ENCODE peak calls at places on chromosomes 11 and 22, in seven cellular contexts. E, S, Z, T, L, W and G are unnamed samples.

GRCh38 chr11:8362899-8363298 is 99.2 kb upstream of the LMO1 start:
- DNase-seq in T (no peak), W (no peak), Z (no peak), S (no peak), E (no peak), L (no peak), G (no peak)

GRCh38 chr11:69044111-69045013 is 4.4 kb upstream of the TPCN2 start:
- DNase-seq in T (peak; percentile 62), W (peak; percentile 83), E (peak; percentile 53), S (peak; percentile 51), Z (no peak), L (peak; percentile 92), G (no peak)

GRCh38 chr11:35688023-35688422 is 25.4 kb downstream of the TRIM44 start:
- DNase-seq in T (no peak), Z (no peak), S (no peak), L (no peak), E (peak; percentile 44), W (no peak), G (no peak)

GRCh38 chr11:20003357-20003756 is 156.9 kb downstream of the DBX1 start:
- DNase-seq in T (no peak), W (no peak), E (no peak), S (no peak), Z (no peak), L (no peak), G (no peak)

GRCh38 chr22:33477131-33478111 is 419.2 kb upstream of the SYN3 start:
- DNase-seq in L (no peak), W (no peak), T (no peak), E (no peak), S (no peak), Z (no peak), G (no peak)

GRCh38 chr22:48442663-48443062 is 1385.0 kb downstream of the BRD1 start:
- DNase-seq in Z (no peak), E (no peak), L (no peak), W (no peak), S (no peak), T (no peak), G (no peak)

GRCh38 chr22:24445481-24446290 is 18.3 kb downstream of the ADORA2A start:
- DNase-seq in L (no peak), T (peak; percentile 5), Z (no peak), W (no peak), E (no peak), S (no peak), G (peak; percentile 98)

GRCh38 chr22:44261861-44262595 is 50.7 kb downstream of the SHISAL1 start:
- DNase-seq in T (no peak), L (peak; percentile 62), E (no peak), W (no peak), S (no peak), Z (no peak), G (no peak)

DNA sequence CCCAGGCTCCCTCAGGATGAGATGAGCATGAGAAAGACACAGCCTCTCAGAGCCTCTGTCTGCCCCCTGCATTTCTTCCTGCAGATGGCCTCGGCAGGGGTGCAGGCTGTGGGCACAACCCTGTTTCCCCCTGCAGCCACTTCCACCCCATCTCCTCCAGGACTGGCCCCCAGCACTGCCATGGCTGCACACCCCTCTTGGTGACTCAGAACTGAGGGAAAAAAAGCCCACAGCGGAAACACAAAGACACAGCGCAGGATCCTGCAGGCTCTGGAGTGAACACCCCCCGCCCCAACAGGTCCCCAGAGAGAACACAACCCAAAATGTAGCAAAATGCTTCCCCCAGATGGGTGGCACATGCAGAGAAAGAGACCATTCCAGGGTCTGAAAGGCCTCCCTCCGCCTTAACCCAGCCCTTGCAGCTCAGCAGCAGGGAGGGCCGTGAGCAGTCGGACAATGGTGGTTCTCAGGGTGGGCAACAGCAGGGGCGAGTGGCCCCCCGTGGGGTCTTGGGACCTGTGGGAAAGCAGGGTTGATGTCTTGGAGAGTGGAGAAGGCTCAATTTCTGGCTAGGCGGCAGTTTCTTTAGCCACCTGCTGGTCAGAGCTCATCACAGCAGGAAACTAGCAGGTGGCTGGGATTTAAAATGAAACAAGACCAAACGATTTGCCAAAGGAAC is 8.0 kb downstream of the TUBGCP6 start:
- DNase-seq in E (no peak), L (no peak), T (no peak), S (peak; percentile 24), Z (no peak), W (no peak), G (no peak)
- TF ChIP-seq CTCF in E (peak; percentile 71), L (no peak), T (no peak), S (peak; percentile 49), Z (peak; percentile 59), W (peak; percentile 38), G (peak; percentile 40)

DNA sequence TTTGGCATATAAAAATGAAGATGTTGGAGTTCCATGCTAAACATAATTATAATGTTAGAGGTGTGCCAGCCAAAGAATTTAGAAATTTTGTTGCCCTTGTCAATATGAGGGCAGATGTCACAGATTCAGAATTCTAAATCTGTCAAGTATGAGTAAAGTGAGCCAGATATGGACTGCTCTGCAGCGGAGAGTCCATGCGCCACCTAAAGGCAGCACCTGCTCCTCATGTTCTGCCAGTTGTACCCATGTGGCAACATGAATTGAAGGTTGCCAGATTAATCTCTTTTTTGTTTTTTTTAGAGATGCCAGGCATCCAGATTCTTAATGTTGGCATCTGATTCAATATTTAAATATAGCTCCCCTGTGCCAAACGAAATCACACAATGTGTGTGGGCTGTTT is 678.6 kb upstream of the ANO5 start:
- DNase-seq in S (peak; percentile 59), T (no peak), L (no peak), E (no peak), W (no peak), Z (no peak), G (no peak)
- TF ChIP-seq CTCF in S (peak; percentile 72), T (no peak), L (no peak), E (no peak), W (no peak), Z (peak; percentile 57), G (peak; percentile 51)

DNA sequence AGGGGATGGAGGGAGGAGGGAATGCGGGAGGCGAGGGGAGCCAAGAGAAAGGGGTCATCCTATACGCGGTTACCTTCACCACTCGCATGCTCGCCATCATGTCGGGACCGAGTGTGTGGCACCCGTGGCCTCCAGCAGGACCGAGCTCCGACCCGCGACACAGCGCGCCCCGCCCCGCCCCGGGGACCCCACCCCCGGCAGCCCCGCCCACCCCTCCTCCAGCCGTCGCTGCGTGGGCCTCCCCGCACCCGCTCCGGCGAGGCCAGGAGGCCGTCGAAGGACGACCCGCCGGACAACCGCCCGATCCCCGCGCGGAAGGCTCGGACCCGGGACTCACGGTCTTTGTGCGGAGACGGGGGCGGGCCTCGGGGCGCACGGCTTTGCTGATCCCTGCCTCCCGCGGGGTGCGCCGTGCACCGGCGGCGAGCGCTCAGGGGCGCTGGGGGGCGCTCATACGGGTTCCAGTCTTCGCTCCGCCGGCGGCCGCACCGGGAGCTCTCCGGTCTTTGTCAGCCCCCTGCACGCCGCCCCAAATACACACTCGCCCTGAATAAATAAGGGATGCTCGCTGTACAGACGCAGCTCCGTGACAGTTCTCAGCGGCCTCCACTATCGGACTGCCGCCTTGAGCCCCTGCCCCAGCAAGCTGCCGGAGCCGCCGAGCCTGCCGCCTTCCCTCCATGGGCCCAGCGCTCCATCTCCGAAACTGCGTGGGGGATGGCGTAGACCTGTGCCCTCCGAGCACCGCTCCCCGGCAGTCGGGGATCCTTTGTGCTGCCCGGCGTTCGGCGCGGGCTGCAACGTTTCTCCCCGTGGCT is at the start of gene UBE2L6:
- DNase-seq in T (peak; percentile 64), Z (peak; percentile 82), S (peak; percentile 64), W (peak; percentile 32), L (peak; percentile 74), E (no peak), G (peak; percentile 46)
- TF ChIP-seq CTCF in T (peak; percentile 93), Z (no peak), S (no peak), W (no peak), L (peak; percentile 82), E (no peak), G (peak; percentile 40)

DNA sequence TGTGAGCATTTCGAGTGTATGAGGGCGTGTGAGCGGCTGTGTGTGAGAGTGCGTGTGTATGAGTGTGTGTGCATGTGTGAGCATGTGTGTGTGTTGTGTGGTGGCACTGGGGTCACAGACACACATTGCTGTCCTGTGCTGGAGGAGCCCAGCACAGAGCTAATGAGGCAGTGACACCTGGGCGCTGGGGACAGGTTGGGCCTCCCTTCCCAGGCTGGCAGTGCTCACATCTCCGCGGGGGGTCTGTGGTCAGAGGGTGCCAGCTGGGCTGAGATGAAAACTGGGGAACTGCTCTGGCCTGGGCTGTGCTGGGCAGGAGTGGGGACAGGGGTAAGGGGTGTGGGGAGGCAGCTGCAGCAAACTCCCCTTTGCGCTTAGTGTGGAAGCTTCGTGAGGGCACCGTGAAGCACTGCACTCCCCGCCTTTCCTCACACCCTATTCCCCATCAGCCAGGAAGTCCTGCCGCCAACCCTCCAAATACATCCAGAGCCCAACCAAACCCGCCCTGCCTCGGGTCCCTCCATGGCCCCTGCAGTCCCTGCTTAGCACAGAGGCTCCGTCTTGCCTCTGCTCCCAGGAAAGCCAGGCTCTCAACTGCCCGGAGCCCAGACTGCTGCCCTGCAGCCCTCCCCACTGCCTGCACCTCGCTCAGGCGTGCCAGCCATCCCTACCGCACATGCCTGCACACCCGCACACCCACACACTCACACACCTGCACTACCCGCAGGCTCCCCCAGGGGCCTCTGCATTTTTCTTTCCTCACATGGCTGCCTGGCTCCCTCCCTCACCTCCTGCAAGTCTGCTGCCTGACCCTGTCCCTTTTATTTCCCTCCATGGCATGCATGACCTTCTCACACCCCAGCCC is 62.0 kb upstream of the THY1 start:
- DNase-seq in T (no peak), E (no peak), L (peak; percentile 57), W (no peak), Z (no peak), S (no peak), G (no peak)
- TF ChIP-seq CTCF in T (no peak), E (peak; percentile 42), L (no peak), W (peak; percentile 12), Z (peak; percentile 47), S (no peak), G (no peak)

GRCh38 chr22:40856513-40857308 is at the start of the genes ST13 and XPNPEP3:
- DNase-seq in E (peak; percentile 96), T (peak; percentile 98), Z (peak; percentile 93), L (peak; percentile 99), W (peak; percentile 96), S (peak; percentile 97), G (no peak)
- TF ChIP-seq CTCF in E (peak; percentile 52), T (peak; percentile 38), Z (peak; percentile 40), L (no peak), W (peak; percentile 23), S (no peak), G (no peak)

GRCh38 chr11:117438371-117439000 is 110.8 kb downstream of the CEP164 start:
- DNase-seq in Z (no peak), L (no peak), T (no peak), S (no peak), W (no peak), E (no peak), G (no peak)

GRCh38 chr11:117435296-117435695 is 107.6 kb downstream of the CEP164 start:
- DNase-seq in Z (no peak), W (no peak), T (no peak), E (no peak), L (no peak), S (peak; percentile 16), G (no peak)

GRCh38 chr11:117437791-117438130 is 110.1 kb downstream of the CEP164 start:
- DNase-seq in E (no peak), S (no peak), W (no peak), L (no peak), Z (no peak), T (no peak), G (no peak)

GRCh38 chr11:117439256-117439655 is 111.6 kb downstream of the CEP164 start:
- DNase-seq in T (no peak), Z (no peak), S (no peak), E (no peak), W (no peak), L (no peak), G (no peak)

GRCh38 chr11:117437041-117437790 is 109.6 kb downstream of the CEP164 start:
- DNase-seq in S (no peak), L (no peak), T (no peak), Z (no peak), W (no peak), E (no peak), G (no peak)
- TF ChIP-seq CTCF in S (no peak), L (no peak), T (no peak), Z (no peak), W (no peak), E (no peak), G (no peak)